ENCODE peak calls at places on chromosomes 13 and 19, in nine cellular contexts. J is iris pigment epithelial cell; Y is foreskin fibroblast; H is testis; P is Right ventricle myocardium superior; M is HuH-7.5; X is stimulated activated CD8-positive, alpha-beta memory T cell treated with anti-CD3 and anti-CD28 coated beads, Interleukin-15, amount 100 ng/mL, for 1 hour; Z is germinal center; Q is Calu3. A is an unnamed sample.

GRCh38 chr13:101767096-101767495 is 314.6 kb downstream of the ITGBL1 start:
- DNase-seq in J (no peak), Y (no peak), H (no peak), P (no peak), M (no peak), X (no peak), Z (no peak), Q (no peak), A (no peak)

GRCh38 chr13:101433895-101434294 is 17.6 kb upstream of the NALCN start:
- DNase-seq in J (no peak), Y (no peak), H (no peak), P (no peak), M (no peak), X (no peak), Z (no peak), Q (no peak), A (no peak)

GRCh38 chr13:36750461-36750860 is 68.6 kb upstream of the RFXAP start:
- DNase-seq in J (no peak), Y (no peak), H (no peak), P (no peak), M (no peak), X (no peak), Z (no peak), Q (no peak), A (no peak)

GRCh38 chr13:40309881-40310280 is 356.6 kb downstream of the FOXO1 start:
- DNase-seq in J (no peak), Y (no peak), H (no peak), P (no peak), M (no peak), X (no peak), Z (no peak), Q (no peak), A (no peak)

GRCh38 chr13:33757713-33758112 is 60.2 kb upstream of the RFC3 start:
- DNase-seq in J (no peak), Y (no peak), H (no peak), P (no peak), M (no peak), X (no peak), Z (peak), Q (no peak), A (no peak)

GRCh38 chr19:4267101-4267900 is 11.8 kb upstream of the SHD start:
- DNase-seq in J (peak), Y (peak), H (peak), P (peak), M (peak), X (peak), Z (peak), Q (peak), A (peak)

GRCh38 chr19:42173695-42174094 is 41.4 kb upstream of the POU2F2 start:
- DNase-seq in J (no peak), Y (no peak), H (no peak), P (no peak), M (no peak), X (no peak), Z (no peak), Q (no peak), A (no peak)

GRCh38 chr13:101149735-101150380 is 266.4 kb downstream of the NALCN start:
- DNase-seq in J (peak), Y (peak), H (no peak), P (no peak), M (no peak), X (no peak), Z (no peak), Q (no peak), A (peak)

GRCh38 chr13:27043013-27043412 is 128.6 kb downstream of the USP12 start:
- DNase-seq in J (peak), Y (peak), H (no peak), P (no peak), M (peak), X (no peak), Z (no peak), Q (peak), A (peak)

GRCh38 chr13:28408235-28408848 is 86.6 kb downstream of the FLT1 start:
- DNase-seq in J (peak), Y (no peak), H (peak), P (peak), M (no peak), X (no peak), Z (no peak), Q (no peak), A (no peak)

GRCh38 chr19:57192064-57192395 is 730 bp downstream of the ZNF264 start:
- DNase-seq in J (peak), Y (no peak), H (no peak), P (no peak), M (no peak), X (no peak), Z (peak), Q (no peak), A (peak)

GRCh38 chr13:97967948-97968347 is 14.5 kb downstream of the IPO5 start:
- DNase-seq in J (no peak), Y (no peak), H (peak), P (no peak), M (no peak), X (no peak), Z (no peak), Q (no peak), A (no peak)

GRCh38 chr19:743168-743687 is 7.7 kb upstream of the MISP start:
- DNase-seq in J (no peak), Y (no peak), H (peak), P (no peak), M (no peak), X (no peak), Z (no peak), Q (peak), A (no peak)

GRCh38 chr19:5293607-5294089 is 47.0 kb downstream of the PTPRS start:
- DNase-seq in J (peak), Y (peak), H (no peak), P (no peak), M (no peak), X (no peak), Z (peak), Q (no peak), A (no peak)

GRCh38 chr19:34373601-34374288 is 8.7 kb downstream of the GPI start:
- DNase-seq in J (no peak), Y (no peak), H (no peak), P (no peak), M (no peak), X (no peak), Z (no peak), Q (no peak), A (no peak)

GRCh38 chr13:38766799-38767198 is 79.9 kb downstream of the FREM2 start:
- DNase-seq in J (no peak), Y (no peak), H (no peak), P (no peak), M (no peak), X (no peak), Z (no peak), Q (no peak), A (no peak)

GRCh38 chr19:46386996-46387712 is 26.2 kb downstream of the CCDC8 start:
- DNase-seq in J (no peak), Y (no peak), H (no peak), P (no peak), M (no peak), X (no peak), Z (no peak), Q (no peak), A (no peak)

GRCh38 chr13:40984670-40985366 is 34.3 kb downstream of the ELF1 start:
- DNase-seq in J (no peak), Y (no peak), H (no peak), P (no peak), M (no peak), X (no peak), Z (no peak), Q (no peak), A (no peak)

GRCh38 chr19:17404015-17404414 is 1.4 kb downstream of the BST2 start:
- DNase-seq in J (no peak), Y (no peak), H (no peak), P (no peak), M (no peak), X (no peak), Z (no peak), Q (no peak), A (no peak)

GRCh38 chr19:1035998-1036621 is 3.8 kb upstream of the ABCA7 start:
- DNase-seq in J (no peak), Y (no peak), H (no peak), P (no peak), M (no peak), X (no peak), Z (no peak), Q (no peak), A (no peak)

GRCh38 chr13:109818136-109818535 is 31.8 kb upstream of the IRS2 start:
- DNase-seq in J (no peak), Y (no peak), H (no peak), P (no peak), M (no peak), X (no peak), Z (no peak), Q (no peak), A (no peak)

GRCh38 chr13:35833571-35834305 is 297.4 kb downstream of the DCLK1 start:
- DNase-seq in J (no peak), Y (no peak), H (no peak), P (no peak), M (no peak), X (no peak), Z (no peak), Q (no peak), A (no peak)

GRCh38 chr13:42305503-42305902 is 33.6 kb downstream of the AKAP11 start:
- DNase-seq in J (no peak), Y (no peak), H (no peak), P (no peak), M (no peak), X (no peak), Z (no peak), Q (no peak), A (no peak)

GRCh38 chr13:96089749-96090239 is at the start of gene HS6ST3:
- DNase-seq in J (peak), Y (peak), H (peak), P (peak), M (peak), X (no peak), Z (peak), Q (no peak), A (peak)

A was measured in A549.